ENCODE peak calls at places on chromosome 9, in six cellular contexts. One of them, this sample, is unnamed.

GRCh38 chr9:80842383-80842782 is 847.0 kb downstream of the TLE1 start:
- DNase-seq in lower leg skin: no peak
- DNase-seq in left ventricle myocardium inferior: no peak
- DNase-seq in foreskin fibroblast: no peak
- DNase-seq in colonic mucosa: no peak
- DNase-seq in HL-60: no peak
- DNase-seq in this sample: no peak

GRCh38 chr9:97564291-97565175 is 63.1 kb downstream of the TMOD1 start:
- DNase-seq in lower leg skin: peak
- DNase-seq in left ventricle myocardium inferior: no peak
- DNase-seq in foreskin fibroblast: peak
- DNase-seq in colonic mucosa: peak
- DNase-seq in HL-60: no peak
- DNase-seq in this sample: no peak

GRCh38 chr9:16090907-16091629 is 538.2 kb downstream of the CCDC171 start:
- DNase-seq in lower leg skin: no peak
- DNase-seq in left ventricle myocardium inferior: no peak
- DNase-seq in foreskin fibroblast: peak
- DNase-seq in colonic mucosa: no peak
- DNase-seq in HL-60: no peak
- DNase-seq in this sample: no peak

GRCh38 chr9:123372766-123373446 is 16.9 kb downstream of the CRB2 start:
- DNase-seq in lower leg skin: no peak
- DNase-seq in left ventricle myocardium inferior: no peak
- DNase-seq in foreskin fibroblast: no peak
- DNase-seq in colonic mucosa: no peak
- DNase-seq in HL-60: no peak
- DNase-seq in this sample: no peak

GRCh38 chr9:70389642-70390266 is 24.7 kb downstream of the KLF9 start:
- DNase-seq in lower leg skin: no peak
- DNase-seq in left ventricle myocardium inferior: no peak
- DNase-seq in foreskin fibroblast: no peak
- DNase-seq in colonic mucosa: no peak
- DNase-seq in HL-60: no peak
- DNase-seq in this sample: no peak

GRCh38 chr9:136107953-136108647 is 10.6 kb downstream of the TMEM250 start:
- DNase-seq in lower leg skin: peak
- DNase-seq in left ventricle myocardium inferior: no peak
- DNase-seq in foreskin fibroblast: no peak
- DNase-seq in colonic mucosa: peak
- DNase-seq in HL-60: no peak
- DNase-seq in this sample: peak

GRCh38 chr9:37920471-37921167 is 16.7 kb upstream of the SLC25A51 start:
- DNase-seq in lower leg skin: peak
- DNase-seq in left ventricle myocardium inferior: no peak
- DNase-seq in foreskin fibroblast: no peak
- DNase-seq in colonic mucosa: no peak
- DNase-seq in HL-60: peak
- DNase-seq in this sample: peak

GRCh38 chr9:19946446-19947109 is 157.7 kb upstream of the SLC24A2 start:
- DNase-seq in lower leg skin: no peak
- DNase-seq in left ventricle myocardium inferior: no peak
- DNase-seq in foreskin fibroblast: peak
- DNase-seq in colonic mucosa: no peak
- DNase-seq in HL-60: no peak
- DNase-seq in this sample: no peak

GRCh38 chr9:93298498-93299417 is 114.8 kb downstream of the WNK2 start:
- DNase-seq in lower leg skin: peak
- DNase-seq in left ventricle myocardium inferior: no peak
- DNase-seq in foreskin fibroblast: no peak
- DNase-seq in colonic mucosa: peak
- DNase-seq in HL-60: no peak
- DNase-seq in this sample: no peak

GRCh38 chr9:136011703-136012496 is 50.7 kb upstream of the UBAC1 start:
- DNase-seq in lower leg skin: no peak
- DNase-seq in left ventricle myocardium inferior: peak
- DNase-seq in foreskin fibroblast: peak
- DNase-seq in colonic mucosa: peak
- DNase-seq in HL-60: no peak
- DNase-seq in this sample: peak

GRCh38 chr9:107839371-107839770 is 349.8 kb upstream of the KLF4 start:
- DNase-seq in lower leg skin: no peak
- DNase-seq in left ventricle myocardium inferior: no peak
- DNase-seq in foreskin fibroblast: no peak
- DNase-seq in colonic mucosa: no peak
- DNase-seq in HL-60: no peak
- DNase-seq in this sample: no peak

GRCh38 chr9:19999491-20000057 is 210.7 kb upstream of the SLC24A2 start:
- DNase-seq in lower leg skin: no peak
- DNase-seq in left ventricle myocardium inferior: no peak
- DNase-seq in foreskin fibroblast: peak
- DNase-seq in colonic mucosa: no peak
- DNase-seq in HL-60: no peak
- DNase-seq in this sample: no peak

GRCh38 chr9:10434412-10434811 is 178.4 kb downstream of the PTPRD start:
- DNase-seq in lower leg skin: no peak
- DNase-seq in left ventricle myocardium inferior: no peak
- DNase-seq in foreskin fibroblast: no peak
- DNase-seq in colonic mucosa: no peak
- DNase-seq in HL-60: no peak
- DNase-seq in this sample: no peak

GRCh38 chr9:94952553-94953373 is 226.3 kb downstream of the AOPEP start:
- DNase-seq in lower leg skin: no peak
- DNase-seq in left ventricle myocardium inferior: no peak
- DNase-seq in foreskin fibroblast: no peak
- DNase-seq in colonic mucosa: no peak
- DNase-seq in HL-60: no peak
- DNase-seq in this sample: no peak

GRCh38 chr9:89445801-89446228 is 52.1 kb downstream of the SEMA4D start:
- DNase-seq in lower leg skin: no peak
- DNase-seq in left ventricle myocardium inferior: peak
- DNase-seq in foreskin fibroblast: no peak
- DNase-seq in colonic mucosa: no peak
- DNase-seq in HL-60: no peak
- DNase-seq in this sample: no peak

GRCh38 chr9:87708989-87709706 is 16.8 kb upstream of the CTSL start:
- DNase-seq in lower leg skin: no peak
- DNase-seq in left ventricle myocardium inferior: no peak
- DNase-seq in foreskin fibroblast: no peak
- DNase-seq in colonic mucosa: no peak
- DNase-seq in HL-60: no peak
- DNase-seq in this sample: no peak

GRCh38 chr9:124222918-124223720 is 34.6 kb upstream of the NEK6 start:
- DNase-seq in lower leg skin: peak
- DNase-seq in left ventricle myocardium inferior: peak
- DNase-seq in foreskin fibroblast: peak
- DNase-seq in colonic mucosa: peak
- DNase-seq in HL-60: peak
- DNase-seq in this sample: no peak

GRCh38 chr9:91056917-91057316 is 255.3 kb downstream of the SYK start:
- DNase-seq in lower leg skin: no peak
- DNase-seq in left ventricle myocardium inferior: no peak
- DNase-seq in foreskin fibroblast: no peak
- DNase-seq in colonic mucosa: no peak
- DNase-seq in HL-60: no peak
- DNase-seq in this sample: no peak

GRCh38 chr9:131348631-131349521 is 45.0 kb upstream of the PRRC2B start:
- DNase-seq in lower leg skin: peak
- DNase-seq in left ventricle myocardium inferior: no peak
- DNase-seq in foreskin fibroblast: no peak
- DNase-seq in colonic mucosa: no peak
- DNase-seq in HL-60: no peak
- DNase-seq in this sample: no peak
- TF ChIP-seq CTCF in lower leg skin: no peak
- TF ChIP-seq CTCF in left ventricle myocardium inferior: no peak
- TF ChIP-seq CTCF in foreskin fibroblast: no peak
- TF ChIP-seq CTCF in colonic mucosa: no peak
- TF ChIP-seq CTCF in HL-60: no peak
- TF ChIP-seq CTCF in this sample: no peak

DNA sequence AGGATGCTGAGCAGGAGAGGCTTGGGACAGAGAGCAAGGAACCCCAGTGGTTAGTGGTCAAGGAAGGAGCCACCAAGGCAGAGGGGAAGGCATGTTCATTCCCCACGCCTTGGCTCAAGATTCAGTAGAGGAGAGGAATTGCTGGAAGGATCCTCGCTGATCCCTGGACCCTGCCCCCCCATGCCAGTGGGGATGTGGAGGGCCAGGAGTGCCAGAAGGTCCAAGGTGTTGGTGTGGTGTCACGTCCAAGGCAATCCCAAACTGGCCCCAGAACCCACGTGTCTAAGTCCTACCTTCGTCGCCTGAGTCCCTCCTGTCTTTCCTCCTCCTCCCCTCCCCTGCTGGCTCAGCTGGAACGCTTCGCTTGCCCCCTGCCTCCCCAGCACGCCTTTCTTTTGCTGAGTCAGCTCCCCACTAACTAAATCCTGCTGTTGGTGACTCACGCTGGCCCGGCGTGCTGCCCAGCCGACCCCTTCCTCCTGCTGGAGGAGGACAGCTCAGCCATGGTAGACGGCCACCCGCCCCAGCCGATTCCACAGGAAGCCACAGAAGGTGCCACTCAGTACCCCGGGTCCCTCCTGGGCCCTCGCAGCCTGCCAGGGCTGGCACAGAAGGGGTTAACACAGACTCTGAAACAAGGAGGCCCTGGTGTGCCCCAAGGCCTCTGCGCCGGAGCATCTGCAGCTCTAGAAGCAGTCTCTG is 37.6 kb upstream of the ORM1 start:
- DNase-seq in lower leg skin: peak
- DNase-seq in left ventricle myocardium inferior: peak
- DNase-seq in foreskin fibroblast: peak
- DNase-seq in colonic mucosa: no peak
- DNase-seq in HL-60: no peak
- DNase-seq in this sample: peak
- TF ChIP-seq CTCF in lower leg skin: no peak
- TF ChIP-seq CTCF in left ventricle myocardium inferior: no peak
- TF ChIP-seq CTCF in foreskin fibroblast: peak
- TF ChIP-seq CTCF in colonic mucosa: no peak
- TF ChIP-seq CTCF in HL-60: no peak
- TF ChIP-seq CTCF in this sample: no peak

GRCh38 chr9:137227853-137228514 is 682 bp downstream of the RNF224 start:
- DNase-seq in lower leg skin: no peak
- DNase-seq in left ventricle myocardium inferior: no peak
- DNase-seq in foreskin fibroblast: no peak
- DNase-seq in colonic mucosa: no peak
- DNase-seq in HL-60: no peak
- DNase-seq in this sample: no peak

GRCh38 chr9:137224850-137225694 is at the start of gene CYSRT1:
- DNase-seq in lower leg skin: no peak
- DNase-seq in left ventricle myocardium inferior: no peak
- DNase-seq in foreskin fibroblast: no peak
- DNase-seq in colonic mucosa: peak
- DNase-seq in HL-60: no peak
- DNase-seq in this sample: no peak

GRCh38 chr9:137227057-137227852 is at the start of gene RNF224:
- DNase-seq in lower leg skin: peak
- DNase-seq in left ventricle myocardium inferior: peak
- DNase-seq in foreskin fibroblast: peak
- DNase-seq in colonic mucosa: peak
- DNase-seq in HL-60: peak
- DNase-seq in this sample: peak

GRCh38 chr9:137226338-137227056 is 805 bp upstream of the RNF224 start:
- DNase-seq in lower leg skin: no peak
- DNase-seq in left ventricle myocardium inferior: no peak
- DNase-seq in foreskin fibroblast: no peak
- DNase-seq in colonic mucosa: no peak
- DNase-seq in HL-60: no peak
- DNase-seq in this sample: no peak

DNA sequence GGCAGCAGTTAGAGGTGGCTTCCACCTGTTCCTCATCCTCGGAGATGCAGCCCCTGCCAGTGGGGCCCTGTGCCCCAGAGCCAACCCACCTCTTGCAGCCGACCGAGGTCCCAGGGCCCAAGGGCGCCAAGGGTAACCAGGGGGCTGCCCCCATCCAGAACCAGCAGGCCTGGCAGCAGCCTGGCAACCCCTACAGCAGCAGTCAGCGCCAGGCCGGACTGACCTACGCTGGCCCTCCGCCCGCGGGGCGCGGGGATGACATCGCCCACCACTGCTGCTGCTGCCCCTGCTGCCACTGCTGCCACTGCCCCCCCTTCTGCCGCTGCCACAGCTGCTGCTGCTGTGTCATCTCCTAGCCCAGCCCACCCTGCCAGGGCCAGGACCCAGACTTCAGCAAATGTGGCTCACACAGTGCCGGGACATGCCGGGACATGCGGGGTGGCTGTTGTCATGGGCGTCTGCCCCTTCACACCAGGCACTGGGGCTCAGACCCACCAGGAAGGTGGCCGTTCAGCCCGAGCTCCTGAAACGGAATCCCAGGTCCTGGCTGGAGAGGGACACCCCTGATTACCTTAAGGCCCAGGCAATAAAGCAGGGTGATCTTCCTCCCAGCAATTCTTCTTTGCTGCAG is 842 bp downstream of the CYSRT1 start:
- DNase-seq in lower leg skin: no peak
- DNase-seq in left ventricle myocardium inferior: no peak
- DNase-seq in foreskin fibroblast: no peak
- DNase-seq in colonic mucosa: no peak
- DNase-seq in HL-60: no peak
- DNase-seq in this sample: no peak
- TF ChIP-seq CTCF in lower leg skin: no peak
- TF ChIP-seq CTCF in left ventricle myocardium inferior: no peak
- TF ChIP-seq CTCF in foreskin fibroblast: no peak
- TF ChIP-seq CTCF in colonic mucosa: no peak
- TF ChIP-seq CTCF in HL-60: no peak
- TF ChIP-seq CTCF in this sample: no peak

DNA sequence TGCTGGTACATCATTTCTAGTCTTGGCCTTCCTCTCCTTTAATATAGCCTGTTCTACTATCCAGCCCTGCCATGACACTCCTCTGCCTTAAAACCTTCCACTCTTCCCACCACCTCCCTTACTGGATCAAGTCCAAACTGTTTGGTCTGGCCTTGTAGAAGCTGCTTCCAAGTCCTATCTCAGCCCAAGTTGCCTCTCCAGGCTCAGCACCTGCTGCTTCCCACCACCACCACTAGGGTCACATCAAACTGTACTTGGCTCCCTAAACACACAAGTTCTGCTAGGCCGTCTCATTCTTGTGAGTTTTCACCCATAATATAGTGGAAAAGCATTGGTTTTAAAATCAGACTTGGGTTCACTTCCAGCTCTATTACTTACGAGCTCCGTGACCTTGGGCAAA is 1.4 kb downstream of the NDUFA8 start:
- DNase-seq in lower leg skin: no peak
- DNase-seq in left ventricle myocardium inferior: no peak
- DNase-seq in foreskin fibroblast: no peak
- DNase-seq in colonic mucosa: peak
- DNase-seq in HL-60: peak
- DNase-seq in this sample: peak
- TF ChIP-seq CTCF in lower leg skin: no peak
- TF ChIP-seq CTCF in left ventricle myocardium inferior: peak
- TF ChIP-seq CTCF in foreskin fibroblast: peak
- TF ChIP-seq CTCF in colonic mucosa: peak
- TF ChIP-seq CTCF in HL-60: peak
- TF ChIP-seq CTCF in this sample: peak

This sample was measured in glutamatergic neuron.